ENCODE peak calls at places on chromosomes 2 and 18, in seven cellular contexts. R is activated naive CD4-positive, alpha-beta T cell treated with anti-CD3 and anti-CD28 coated beads, Interleukin-2, amount 50 U/mL, for 72 hours; W is stimulated activated CD4-positive, alpha-beta T cell treated with anti-CD3 and anti-CD28 coated beads, TNF-alpha, amount 100 ng/mL, for 1 hour; G is GM13976; H is AG04450; P is mesendoderm; F is cardiac fibroblast. B is an unnamed sample.

GRCh38 chr2:112140413-112140802 is 2.2 kb downstream of the FBLN7 start:
- DNase-seq in W (no peak), F (no peak), R (no peak), H (no peak), P (peak), G (peak), B (no peak)

GRCh38 chr2:68739261-68740183 is 4.9 kb downstream of the ARHGAP25 start:
- DNase-seq in H (no peak), F (no peak), W (no peak), G (no peak), P (no peak), R (no peak), B (no peak)

GRCh38 chr2:228777855-228778355 is 493.2 kb downstream of the PID1 start:
- DNase-seq in W (no peak), R (no peak), F (no peak), P (no peak), G (no peak), H (no peak), B (no peak)

GRCh38 chr2:191593622-191594416 is 84.1 kb upstream of the NABP1 start:
- DNase-seq in R (no peak), G (no peak), W (no peak), H (no peak), P (no peak), F (peak), B (no peak)

GRCh38 chr18:66048404-66048803 is 297.6 kb downstream of the CDH7 start:
- DNase-seq in R (no peak), W (no peak), F (no peak), P (no peak), H (no peak), G (no peak), B (no peak)

GRCh38 chr2:162118166-162119031 is 33.6 kb downstream of the GCG start:
- DNase-seq in W (no peak), H (peak), R (no peak), P (no peak), F (peak), G (no peak), B (no peak)

GRCh38 chr2:135925571-135925970 is 49.3 kb upstream of the MCM6 start:
- DNase-seq in F (peak), H (no peak), R (no peak), W (no peak), P (no peak), G (no peak), B (no peak)

GRCh38 chr2:27729198-27729597 is 42.3 kb upstream of the MRPL33 start:
- DNase-seq in H (no peak), W (no peak), F (no peak), P (no peak), R (no peak), G (no peak), B (no peak)

GRCh38 chr2:158953454-158953853 is 15.0 kb upstream of the TANC1 start:
- DNase-seq in P (no peak), R (no peak), H (no peak), W (no peak), F (peak), G (no peak), B (no peak)

GRCh38 chr2:120936476-120937334 is 201.0 kb downstream of the GLI2 start:
- DNase-seq in W (no peak), R (no peak), F (peak), P (no peak), G (no peak), H (no peak), B (no peak)

GRCh38 chr18:6785001-6785400 is 55.5 kb downstream of the ARHGAP28 start:
- DNase-seq in P (peak), G (no peak), F (no peak), H (no peak), R (no peak), W (no peak), B (no peak)

GRCh38 chr2:126723281-126723815 is 67.4 kb downstream of the GYPC start:
- DNase-seq in F (no peak), R (no peak), H (no peak), W (no peak), P (no peak), G (no peak), B (no peak)

GRCh38 chr2:174004900-174005605 is 39.9 kb upstream of the SP3 start:
- DNase-seq in G (no peak), W (no peak), H (no peak), P (peak), F (peak), R (peak), B (no peak)

B was measured in NCI-H1436.